ENCODE peak calls at places on chromosome 20, in seven cellular contexts. N, X, E, P, A, T and G are unnamed samples.

GRCh38 chr20:15609956-15610355 is 963.3 kb downstream of the KIF16B start:
- DNase-seq in N (no peak), X (no peak), E (no peak), P (no peak), A (no peak), T (no peak), G (no peak)

GRCh38 chr20:56373942-56374341 is 15.2 kb downstream of the FAM210B start:
- DNase-seq in N (no peak), X (peak; percentile 72), E (no peak), P (peak; percentile 20), A (peak; percentile 98), T (no peak), G (no peak)

GRCh38 chr20:60869626-60870025 is 382.4 kb upstream of the CDH4 start:
- DNase-seq in N (no peak), X (no peak), E (no peak), P (no peak), A (no peak), T (no peak), G (no peak)

GRCh38 chr20:60057123-60057865 is 99.1 kb downstream of the CDH26 start:
- DNase-seq in N (peak; percentile 83), X (peak; percentile 56), E (peak; percentile 67), P (peak; percentile 63), A (peak; percentile 65), T (peak; percentile 82), G (no peak)

GRCh38 chr20:47337413-47337812 is 19.1 kb downstream of the ZMYND8 start:
- DNase-seq in N (no peak), X (no peak), E (no peak), P (no peak), A (no peak), T (no peak), G (no peak)

GRCh38 chr20:14860410-14860814 is 523.0 kb upstream of the FLRT3 start:
- DNase-seq in N (peak; percentile 78), X (peak; percentile 69), E (no peak), P (no peak), A (no peak), T (peak; percentile 76), G (no peak)

GRCh38 chr20:48217191-48217590 is 431.9 kb upstream of the SULF2 start:
- DNase-seq in N (no peak), X (no peak), E (no peak), P (no peak), A (no peak), T (no peak), G (no peak)

GRCh38 chr20:48624315-48625020 is 203.3 kb downstream of the PREX1 start:
- DNase-seq in N (no peak), X (no peak), E (no peak), P (no peak), A (no peak), T (no peak), G (peak; percentile 72)

GRCh38 chr20:53815509-53815908 is 221.9 kb upstream of the ZNF217 start:
- DNase-seq in N (no peak), X (no peak), E (no peak), P (no peak), A (no peak), T (no peak), G (no peak)

GRCh38 chr20:3203315-3204123 is 963 bp downstream of the DDRGK1 start:
- DNase-seq in N (no peak), X (no peak), E (no peak), P (peak; percentile 36), A (no peak), T (peak; percentile 30), G (no peak)

GRCh38 chr20:57819981-57820380 is 110.2 kb upstream of the PMEPA1 start:
- DNase-seq in N (no peak), X (no peak), E (no peak), P (no peak), A (no peak), T (no peak), G (no peak)

GRCh38 chr20:57499676-57500075 is 25.3 kb downstream of the CTCFL start:
- DNase-seq in N (no peak), X (no peak), E (no peak), P (no peak), A (no peak), T (no peak), G (no peak)

GRCh38 chr20:48841861-48842529 is 14.2 kb upstream of the PREX1 start:
- DNase-seq in N (no peak), X (peak; percentile 84), E (no peak), P (no peak), A (peak; percentile 82), T (no peak), G (no peak)

GRCh38 chr20:50335105-50335504 is 144.5 kb downstream of the CEBPB start:
- DNase-seq in N (peak; percentile 81), X (peak; percentile 77), E (no peak), P (peak; percentile 52), A (peak; percentile 31), T (peak; percentile 71), G (peak; percentile 0)

GRCh38 chr20:57475388-57476072 is 49.4 kb downstream of the CTCFL start:
- DNase-seq in N (no peak), X (no peak), E (no peak), P (no peak), A (no peak), T (no peak), G (no peak)

GRCh38 chr20:11076434-11076833 is 402.6 kb upstream of the JAG1 start:
- DNase-seq in N (no peak), X (no peak), E (no peak), P (no peak), A (no peak), T (peak; percentile 15), G (no peak)

GRCh38 chr20:41956316-41957050 is 338.3 kb upstream of the CHD6 start:
- DNase-seq in N (peak; percentile 39), X (peak; percentile 21), E (no peak), P (peak; percentile 12), A (no peak), T (peak; percentile 44), G (no peak)

GRCh38 chr20:47334022-47334551 is 22.4 kb downstream of the ZMYND8 start:
- DNase-seq in N (no peak), X (peak; percentile 91), E (no peak), P (peak; percentile 51), A (peak; percentile 96), T (no peak), G (no peak)

GRCh38 chr20:50487397-50487796 is 22.8 kb upstream of the PTPN1 start:
- DNase-seq in N (no peak), X (no peak), E (no peak), P (no peak), A (no peak), T (no peak), G (no peak)

GRCh38 chr20:330233-331149 is 5.1 kb downstream of the SOX12 start:
- DNase-seq in N (peak; percentile 72), X (peak; percentile 79), E (peak; percentile 52), P (peak; percentile 63), A (peak; percentile 66), T (peak; percentile 87), G (no peak)

GRCh38 chr20:46073443-46073842 is 16.3 kb downstream of the NCOA5 start:
- DNase-seq in N (no peak), X (no peak), E (no peak), P (no peak), A (no peak), T (no peak), G (no peak)

GRCh38 chr20:53138454-53139291 is 166.5 kb downstream of the TSHZ2 start:
- DNase-seq in N (no peak), X (no peak), E (no peak), P (no peak), A (no peak), T (no peak), G (no peak)

GRCh38 chr20:53099851-53100250 is 127.7 kb downstream of the TSHZ2 start:
- DNase-seq in N (no peak), X (no peak), E (no peak), P (no peak), A (no peak), T (peak; percentile 15), G (no peak)

GRCh38 chr20:57024849-57025248 is 241.6 kb downstream of the BMP7 start:
- DNase-seq in N (no peak), X (no peak), E (no peak), P (no peak), A (no peak), T (no peak), G (no peak)

GRCh38 chr20:31667315-31668285 is 29.9 kb downstream of the COX4I2 start:
- DNase-seq in N (no peak), X (no peak), E (no peak), P (no peak), A (no peak), T (no peak), G (no peak)
- TF ChIP-seq CTCF in N (no peak), X (no peak), E (no peak), P (no peak), A (no peak), T (no peak), G (no peak)

GRCh38 chr20:6180531-6180930 is 57.7 kb upstream of the FERMT1 start:
- DNase-seq in N (no peak), X (no peak), E (no peak), P (no peak), A (no peak), T (no peak), G (no peak)

GRCh38 chr20:6184086-6184485 is 61.3 kb upstream of the FERMT1 start:
- DNase-seq in N (no peak), X (no peak), E (no peak), P (no peak), A (no peak), T (no peak), G (no peak)

GRCh38 chr20:6173481-6173880 is 50.7 kb upstream of the FERMT1 start:
- DNase-seq in N (no peak), X (no peak), E (no peak), P (no peak), A (no peak), T (no peak), G (no peak)

DNA sequence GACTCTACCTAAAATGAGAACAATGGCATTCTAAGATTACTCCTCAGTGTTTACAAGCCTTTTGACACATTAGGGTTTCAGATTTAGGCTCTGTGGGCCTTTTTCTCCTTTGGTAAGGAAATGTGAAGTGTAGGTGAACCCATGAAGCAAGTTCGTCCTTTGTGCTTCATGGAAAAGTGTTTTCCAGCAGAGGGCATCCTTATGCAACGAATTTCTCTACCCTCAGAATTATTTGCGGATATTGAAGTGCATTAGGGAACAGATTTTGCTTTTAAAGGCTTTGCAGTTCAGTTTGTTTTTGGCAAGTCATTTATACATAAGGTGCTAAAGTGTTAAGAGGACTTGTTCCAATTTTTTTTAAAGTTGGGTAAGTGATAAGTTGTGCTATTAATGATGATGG is 55.7 kb upstream of the FERMT1 start:
- DNase-seq in N (no peak), X (peak; percentile 38), E (peak; percentile 2), P (no peak), A (peak; percentile 51), T (peak; percentile 44), G (no peak)
- TF ChIP-seq CTCF in N (peak; percentile 67), X (peak; percentile 60), E (peak; percentile 61), P (peak; percentile 28), A (peak; percentile 61), T (peak; percentile 67), G (peak; percentile 83)

DNA sequence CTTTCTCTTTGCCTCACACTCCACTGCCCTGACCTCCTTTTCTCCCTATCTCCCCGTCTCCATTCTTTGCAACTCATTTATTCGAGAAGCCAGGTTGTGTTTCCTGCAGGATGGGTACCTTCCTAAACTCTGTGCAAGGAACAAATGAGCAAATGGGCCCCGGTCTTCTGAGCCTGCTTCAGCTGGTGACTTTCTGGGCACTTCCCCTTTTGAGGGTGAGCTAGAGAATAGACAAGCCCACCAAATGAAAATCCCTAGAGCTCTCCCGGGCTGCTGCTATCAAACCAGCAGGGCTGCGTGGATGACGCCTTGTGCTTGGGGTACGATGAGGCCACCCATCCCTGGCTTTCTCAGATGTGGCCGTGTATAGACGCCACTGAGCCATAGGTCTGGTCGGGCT is 91.0 kb upstream of the FOXA2 start:
- DNase-seq in N (no peak), X (no peak), E (no peak), P (no peak), A (no peak), T (no peak), G (no peak)
- TF ChIP-seq CTCF in N (no peak), X (no peak), E (no peak), P (no peak), A (no peak), T (no peak), G (no peak)

GRCh38 chr20:35741892-35742740 is at the start of gene RBM39:
- DNase-seq in N (peak; percentile 100), X (peak; percentile 100), E (peak; percentile 99), P (peak; percentile 100), A (peak; percentile 100), T (peak; percentile 100), G (peak; percentile 99)
- TF ChIP-seq CTCF in N (peak; percentile 49), X (no peak), E (peak; percentile 49), P (peak; percentile 66), A (peak; percentile 49), T (peak; percentile 52), G (peak; percentile 72)